ENCODE peak calls at places on chromosomes 12 and 14, in nine cellular contexts. V is NCI-H2107, G is HEK293T, R is HT-29, O is NCI-H510A treated with DMSO at 0.1 percent for 48 hours, C is D721Med, P is endodermal cell, N is Peyer's patch, I is uterus. X is an unnamed sample.
A peak's percentile ranks its signal among the peaks of the same experiment; 100 is the strongest.

GRCh38 chr12:111792155-111792876 is 25.6 kb downstream of the ALDH2 start:
- DNase-seq in I (peak; percentile 74), C (no peak), V (no peak), O (no peak), P (no peak), R (no peak), N (peak; percentile 83), G (no peak), X (no peak)

GRCh38 chr14:51294951-51295350 is 54.9 kb downstream of the TMX1 start:
- DNase-seq in G (no peak), I (no peak), N (no peak), P (no peak), V (no peak), C (no peak), R (no peak), O (no peak), X (no peak)

GRCh38 chr12:56143225-56143624 is 9.2 kb upstream of the MYL6B start:
- DNase-seq in C (no peak), N (no peak), P (no peak), G (no peak), O (no peak), V (no peak), R (no peak), I (no peak), X (no peak)

GRCh38 chr14:97456958-97457357 is 659.8 kb downstream of the VRK1 start:
- DNase-seq in C (no peak), R (peak; percentile 5), V (no peak), G (no peak), I (no peak), N (no peak), P (no peak), O (no peak), X (no peak)

GRCh38 chr14:68402525-68403101 is 390.3 kb downstream of the ZFP36L1 start:
- DNase-seq in V (no peak), O (no peak), N (no peak), P (no peak), C (no peak), G (no peak), I (no peak), R (no peak), X (no peak)

GRCh38 chr12:106551410-106551809 is 31.4 kb upstream of the RFX4 start:
- DNase-seq in O (no peak), G (no peak), P (peak; percentile 69), N (no peak), R (no peak), C (no peak), I (no peak), V (no peak), X (no peak)

GRCh38 chr12:100733817-100734593 is 60.6 kb upstream of the ANO4 start:
- DNase-seq in R (peak; percentile 48), I (no peak), G (peak; percentile 43), P (no peak), O (peak; percentile 85), N (no peak), C (no peak), V (peak; percentile 49), X (no peak)

GRCh38 chr14:94571950-94572349 is 9.3 kb upstream of the SERPINA5 start:
- DNase-seq in P (no peak), I (no peak), N (no peak), O (no peak), V (no peak), R (no peak), G (no peak), C (no peak), X (no peak)

GRCh38 chr12:94710933-94711332 is 60.6 kb upstream of the TMCC3 start:
- DNase-seq in C (no peak), R (peak; percentile 58), P (peak; percentile 87), O (no peak), G (peak; percentile 53), V (no peak), N (no peak), I (no peak), X (no peak)

GRCh38 chr12:67217647-67218046 is 51.5 kb upstream of the CAND1 start:
- DNase-seq in N (no peak), G (no peak), V (no peak), C (no peak), I (no peak), R (no peak), O (no peak), P (no peak), X (no peak)

GRCh38 chr14:77707724-77708408 is at the start of the genes ALKBH1 and SLIRP:
- DNase-seq in P (peak; percentile 92), C (peak; percentile 73), I (peak; percentile 84), O (peak; percentile 71), R (peak; percentile 81), N (peak; percentile 88), G (peak; percentile 91), V (peak; percentile 94), X (peak; percentile 35)

GRCh38 chr12:130713581-130713991 is 2.5 kb downstream of the RIMBP2 start:
- DNase-seq in G (no peak), R (no peak), N (no peak), I (peak; percentile 32), O (no peak), C (no peak), V (no peak), P (peak; percentile 52), X (no peak)

GRCh38 chr12:119692410-119692809 is 24.5 kb downstream of the PRKAB1 start:
- DNase-seq in V (no peak), C (no peak), N (no peak), P (no peak), I (no peak), G (no peak), R (no peak), O (no peak), X (no peak)

X was measured in CMK.